ENCODE peak calls at places on chromosome 15, in seven cellular contexts. O is activated T-cell treated with anti-CD3 and anti-CD28 coated beads, Interleukin-2, amount 50 U/mL, for 72 hours; D is GM23248; F is RPMI7951; E is iPS-NIHi11; B is activated CD4-positive, alpha-beta T cell treated with anti-CD3 and anti-CD28 coated beads, Interleukin-2, amount 50 U/mL, for 1 hour; I is stimulated activated CD4-positive, alpha-beta T cell treated with anti-CD3 and anti-CD28 coated beads, Interleukin-1b, Interleukin-23, amount 100 ng/mL, for 24 hours. C is an unnamed sample.

GRCh38 chr15:86743283-86743903 is 663.7 kb downstream of the AGBL1 start:
- DNase-seq in O (peak), D (no peak), F (peak), E (peak), B (peak), I (peak), C (peak)

GRCh38 chr15:22974745-22975144 is 5.4 kb downstream of the CYFIP1 start:
- DNase-seq in O (no peak), D (no peak), F (no peak), E (no peak), B (no peak), I (no peak), C (no peak)

GRCh38 chr15:47870956-47871625 is 153.8 kb downstream of the SEMA6D start:
- DNase-seq in O (no peak), D (peak), F (peak), E (no peak), B (no peak), I (no peak), C (peak)

GRCh38 chr15:70633394-70633793 is 130.0 kb downstream of the UACA start:
- DNase-seq in O (no peak), D (no peak), F (no peak), E (no peak), B (no peak), I (no peak), C (peak)

GRCh38 chr15:29196306-29196705 is 73.3 kb downstream of the NSMCE3 start:
- DNase-seq in O (no peak), D (no peak), F (no peak), E (peak), B (no peak), I (no peak), C (no peak)

GRCh38 chr15:90873998-90874605 is 5.7 kb downstream of the FURIN start:
- DNase-seq in O (no peak), D (peak), F (no peak), E (peak), B (no peak), I (no peak), C (no peak)

GRCh38 chr15:56428821-56429458 is 36.0 kb downstream of the MNS1 start:
- DNase-seq in O (no peak), D (peak), F (peak), E (peak), B (no peak), I (no peak), C (peak)

GRCh38 chr15:81948751-81949150 is 97.1 kb downstream of the MEX3B start:
- DNase-seq in O (no peak), D (no peak), F (peak), E (no peak), B (no peak), I (no peak), C (no peak)

GRCh38 chr15:85865070-85865684 is 70.5 kb upstream of the KLHL25 start:
- DNase-seq in O (no peak), D (peak), F (peak), E (peak), B (peak), I (no peak), C (peak)

GRCh38 chr15:69749797-69750196 is 297.2 kb downstream of the RPLP1 start:
- DNase-seq in O (no peak), D (no peak), F (no peak), E (no peak), B (no peak), I (no peak), C (no peak)

GRCh38 chr15:69490356-69491050 is 37.9 kb downstream of the RPLP1 start:
- DNase-seq in O (no peak), D (peak), F (no peak), E (no peak), B (no peak), I (no peak), C (no peak)

GRCh38 chr15:99507732-99508571 is 57.8 kb upstream of the MEF2A start:
- DNase-seq in O (peak), D (peak), F (peak), E (no peak), B (no peak), I (no peak), C (no peak)

GRCh38 chr15:70411464-70411863 is 313.7 kb upstream of the TLE3 start:
- DNase-seq in O (no peak), D (no peak), F (no peak), E (no peak), B (no peak), I (no peak), C (no peak)

GRCh38 chr15:74619916-74620635 is 4.4 kb downstream of the CLK3 start:
- DNase-seq in O (no peak), D (no peak), F (no peak), E (no peak), B (no peak), I (no peak), C (no peak)

GRCh38 chr15:91988071-91988470 is 134.6 kb downstream of the SLCO3A1 start:
- DNase-seq in O (no peak), D (no peak), F (no peak), E (no peak), B (no peak), I (no peak), C (no peak)

GRCh38 chr15:60021589-60022378 is 17.7 kb downstream of the FOXB1 start:
- DNase-seq in O (no peak), D (no peak), F (peak), E (no peak), B (no peak), I (no peak), C (no peak)

GRCh38 chr15:53260647-53261046 is 470.5 kb upstream of the ONECUT1 start:
- DNase-seq in O (no peak), D (no peak), F (no peak), E (no peak), B (no peak), I (no peak), C (no peak)

GRCh38 chr15:65212097-65212496 is 824 bp upstream of the CILP start:
- DNase-seq in O (peak), D (peak), F (no peak), E (peak), B (peak), I (peak), C (peak)

GRCh38 chr15:91852741-91853500 is 587 bp upstream of the SLCO3A1 start:
- DNase-seq in O (peak), D (peak), F (peak), E (peak), B (peak), I (peak), C (peak)

GRCh38 chr15:57216288-57216687 is 160.0 kb upstream of the CGNL1 start:
- DNase-seq in O (no peak), D (peak), F (peak), E (no peak), B (no peak), I (no peak), C (no peak)

GRCh38 chr15:77144492-77145070 is 73.7 kb upstream of the TSPAN3 start:
- DNase-seq in O (no peak), D (peak), F (peak), E (no peak), B (no peak), I (no peak), C (peak)

GRCh38 chr15:48722764-48723661 is 77.5 kb upstream of the FBN1 start:
- DNase-seq in O (no peak), D (peak), F (peak), E (no peak), B (no peak), I (no peak), C (peak)

GRCh38 chr15:90262426-90262825 is 3.0 kb upstream of the NGRN start:
- DNase-seq in O (no peak), D (peak), F (peak), E (no peak), B (no peak), I (no peak), C (no peak)

GRCh38 chr15:79381593-79381992 is 50.5 kb upstream of the MINAR1 start:
- DNase-seq in O (no peak), D (no peak), F (no peak), E (no peak), B (no peak), I (no peak), C (no peak)

GRCh38 chr15:68801572-68802148 is 19.0 kb downstream of the ANP32A start:
- DNase-seq in O (no peak), D (no peak), F (no peak), E (no peak), B (no peak), I (no peak), C (no peak)

GRCh38 chr15:51195459-51195858 is 100.8 kb upstream of the TNFAIP8L3 start:
- DNase-seq in O (no peak), D (peak), F (no peak), E (no peak), B (no peak), I (no peak), C (no peak)

GRCh38 chr15:100667405-100668320 is 65.3 kb downstream of the ASB7 start:
- DNase-seq in O (no peak), D (peak), F (peak), E (no peak), B (no peak), I (no peak), C (no peak)

GRCh38 chr15:74337607-74338211 is 29.7 kb downstream of the CYP11A1 start:
- DNase-seq in O (no peak), D (no peak), F (no peak), E (no peak), B (no peak), I (no peak), C (peak)

GRCh38 chr15:75721923-75722870 is 9.5 kb upstream of the CSPG4 start:
- DNase-seq in O (no peak), D (no peak), F (no peak), E (no peak), B (no peak), I (no peak), C (no peak)

GRCh38 chr15:42151736-42152135 is 4.7 kb downstream of the PLA2G4F start:
- DNase-seq in O (no peak), D (no peak), F (no peak), E (no peak), B (no peak), I (no peak), C (no peak)

GRCh38 chr15:41562784-41563198 is 3.8 kb downstream of the TYRO3 start:
- DNase-seq in O (no peak), D (no peak), F (no peak), E (no peak), B (no peak), I (no peak), C (no peak)

GRCh38 chr15:82539690-82540054 is 585 bp downstream of the RPS17 start:
- DNase-seq in O (no peak), D (peak), F (peak), E (no peak), B (no peak), I (no peak), C (peak)

GRCh38 chr15:75573001-75573400 is 6.1 kb downstream of the PTPN9 start:
- DNase-seq in O (no peak), D (peak), F (no peak), E (no peak), B (no peak), I (no peak), C (peak)

GRCh38 chr15:86505951-86506350 is 426.3 kb downstream of the AGBL1 start:
- DNase-seq in O (no peak), D (no peak), F (no peak), E (no peak), B (no peak), I (no peak), C (no peak)

GRCh38 chr15:79310985-79311900 is at the start of gene TMED3:
- DNase-seq in O (peak), D (peak), F (peak), E (peak), B (peak), I (peak), C (peak)

GRCh38 chr15:81106560-81106959 is 27.5 kb upstream of the CFAP161 start:
- DNase-seq in O (peak), D (peak), F (peak), E (peak), B (peak), I (peak), C (peak)

GRCh38 chr15:37921527-37922385 is 12.7 kb upstream of the TMCO5A start:
- DNase-seq in O (no peak), D (no peak), F (peak), E (no peak), B (no peak), I (no peak), C (no peak)

GRCh38 chr15:93941687-93942086 is 289.7 kb upstream of the MCTP2 start:
- DNase-seq in O (no peak), D (no peak), F (no peak), E (no peak), B (no peak), I (no peak), C (no peak)

GRCh38 chr15:63856711-63857458 is 23.1 kb upstream of the HERC1 start:
- DNase-seq in O (no peak), D (peak), F (peak), E (no peak), B (no peak), I (no peak), C (peak)